ENCODE peak calls at places on chromosomes 5 and 9, in ten cellular contexts. L, D, X, T, F, M, E, H, R and A are unnamed samples. For H3K4me1, the result is how much of the 10 kb centered on the place peaks cover.

GRCh38 chr5:173534031-173534430 is 82.4 kb downstream of the BOD1 start:
- DNase-seq in L (no peak), D (no peak), X (no peak), T (no peak), F (no peak), M (no peak), E (no peak), H (no peak), R (no peak), A (no peak)

GRCh38 chr9:123933401-123933800 is 3.5 kb upstream of the DENND1A start:
- DNase-seq in L (no peak), D (peak), X (no peak), T (no peak), F (no peak), M (no peak), E (no peak), H (no peak), R (no peak), A (no peak)

GRCh38 chr5:14675865-14676300 is 11.4 kb downstream of the OTULIN start:
- DNase-seq in L (no peak), D (no peak), X (no peak), T (no peak), F (no peak), M (no peak), E (no peak), H (no peak), R (no peak), A (no peak)

GRCh38 chr9:89639367-89639795 is 34.6 kb downstream of the GADD45G start:
- DNase-seq in L (no peak), D (no peak), X (no peak), T (no peak), F (no peak), M (peak), E (peak), H (peak), R (peak), A (no peak)

GRCh38 chr9:93468763-93469456 is 15.5 kb upstream of the FAM120AOS start:
- DNase-seq in L (no peak), D (peak), X (no peak), T (peak), F (peak), M (no peak), E (peak), H (no peak), R (no peak), A (no peak)

GRCh38 chr5:1013238-1013947 is 4.8 kb downstream of the NKD2 start:
- DNase-seq in L (no peak), D (no peak), X (no peak), T (no peak), F (no peak), M (no peak), E (peak), H (peak), R (no peak), A (peak)

GRCh38 chr5:25858019-25858418 is 1180.4 kb downstream of the CDH9 start:
- DNase-seq in L (peak), D (no peak), X (no peak), T (peak), F (peak), M (no peak), E (no peak), H (no peak), R (no peak), A (no peak)

GRCh38 chr9:6243746-6244145 is 28.1 kb downstream of the IL33 start:
- DNase-seq in L (no peak), D (no peak), X (no peak), T (no peak), F (no peak), M (no peak), E (no peak), H (no peak), R (no peak), A (no peak)

GRCh38 chr9:16625831-16626230 is 244.6 kb downstream of the BNC2 start:
- DNase-seq in L (no peak), D (no peak), X (no peak), T (no peak), F (peak), M (no peak), E (no peak), H (no peak), R (no peak), A (no peak)

GRCh38 chr9:88173378-88173999 is 35.2 kb upstream of the SPATA31C2 start:
- DNase-seq in L (peak), D (peak), X (no peak), T (peak), F (peak), M (no peak), E (peak), H (peak), R (no peak), A (no peak)

GRCh38 chr5:161380550-161380949 is 166.0 kb downstream of the GABRB2 start:
- DNase-seq in L (no peak), D (no peak), X (no peak), T (no peak), F (no peak), M (no peak), E (no peak), H (no peak), R (no peak), A (no peak)

GRCh38 chr9:71725590-71726338 is 42.5 kb downstream of the CEMIP2 start:
- DNase-seq in L (peak), D (peak), X (peak), T (no peak), F (no peak), M (no peak), E (no peak), H (no peak), R (no peak), A (no peak)

GRCh38 chr9:72703574-72703973 is 182.2 kb downstream of the TMC1 start:
- DNase-seq in L (no peak), D (no peak), X (no peak), T (no peak), F (no peak), M (no peak), E (no peak), H (no peak), R (no peak), A (no peak)

GRCh38 chr9:1875921-1876448 is 139.2 kb upstream of the SMARCA2 start:
- DNase-seq in L (no peak), D (no peak), X (no peak), T (no peak), F (no peak), M (no peak), E (no peak), H (peak), R (no peak), A (no peak)

GRCh38 chr9:131480258-131480657 is 22.5 kb upstream of the POMT1 start:
- DNase-seq in L (no peak), D (no peak), X (no peak), T (no peak), F (no peak), M (no peak), E (no peak), H (no peak), R (no peak), A (no peak)

GRCh38 chr9:114097613-114098020 is 1.5 kb downstream of the KIF12 start:
- DNase-seq in L (no peak), D (no peak), X (no peak), T (no peak), F (no peak), M (peak), E (no peak), H (no peak), R (no peak), A (no peak)

GRCh38 chr5:72645447-72645846 is 138.2 kb upstream of the ZNF366 start:
- DNase-seq in L (no peak), D (no peak), X (no peak), T (no peak), F (no peak), M (no peak), E (no peak), H (no peak), R (no peak), A (no peak)

GRCh38 chr5:72648511-72648910 is 141.3 kb upstream of the ZNF366 start:
- DNase-seq in L (no peak), D (no peak), X (no peak), T (no peak), F (no peak), M (peak), E (no peak), H (no peak), R (peak), A (no peak)

GRCh38 chr5:72647806-72648205 is 140.6 kb upstream of the ZNF366 start:
- DNase-seq in L (no peak), D (no peak), X (no peak), T (no peak), F (peak), M (no peak), E (no peak), H (no peak), R (no peak), A (no peak)

GRCh38 chr5:72649449-72649848 is 142.2 kb upstream of the ZNF366 start:
- DNase-seq in L (no peak), D (no peak), X (no peak), T (no peak), F (no peak), M (peak), E (no peak), H (no peak), R (no peak), A (no peak)

GRCh38 chr5:72646467-72646866 is 139.3 kb upstream of the ZNF366 start:
- DNase-seq in L (no peak), D (no peak), X (no peak), T (no peak), F (no peak), M (no peak), E (no peak), H (no peak), R (no peak), A (no peak)
- H3K4me1 ChIP-seq in L (under half), D (under half), X (under half), T (under half), F (under half), M (under half), E (under half), H (under half), R (under half), A (under half)

GRCh38 chr5:111278824-111279504 is 54.8 kb downstream of the CAMK4 start:
- DNase-seq in L (peak), D (peak), X (peak), T (peak), F (peak), M (no peak), E (peak), H (peak), R (no peak), A (peak)
- H3K27ac ChIP-seq in L (no peak), D (no peak), X (no peak), T (no peak), F (no peak), M (no peak), E (no peak), H (no peak), R (no peak), A (no peak)

GRCh38 chr9:126620478-126620877 is 6.8 kb downstream of the LMX1B start:
- DNase-seq in L (no peak), D (no peak), X (no peak), T (no peak), F (no peak), M (no peak), E (peak), H (peak), R (no peak), A (no peak)
- H3K4me1 ChIP-seq in L (under half), D (under half), X (under half), T (under half), F (under half), M (under half), E (under half), H (under half), R (under half), A (under half)

DNA sequence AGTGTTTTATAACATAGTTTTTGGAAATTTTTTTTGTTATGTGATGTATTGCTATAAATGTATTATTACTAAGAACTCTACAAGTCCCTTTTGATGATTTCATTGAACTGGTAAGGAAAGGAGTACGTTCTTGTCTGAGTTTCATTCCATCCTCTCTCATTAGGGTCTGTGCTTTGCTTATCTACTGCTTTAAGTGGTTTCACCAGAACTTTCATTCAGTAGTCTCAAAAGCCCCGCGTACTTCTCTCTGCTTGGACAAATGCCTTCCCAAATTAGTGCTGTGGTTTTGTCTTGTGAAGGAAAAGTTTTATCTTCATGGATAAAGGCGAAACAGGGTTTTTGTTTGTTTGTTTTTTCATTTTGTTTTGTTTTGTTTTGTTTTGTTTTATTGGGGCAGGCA is 469.8 kb upstream of the WWC1 start:
- DNase-seq in L (no peak), D (no peak), X (no peak), T (peak), F (no peak), M (no peak), E (no peak), H (no peak), R (no peak), A (no peak)
- H3K27ac ChIP-seq in L (no peak), D (no peak), X (no peak), T (no peak), F (no peak), M (no peak), E (no peak), H (no peak), R (no peak), A (no peak)

DNA sequence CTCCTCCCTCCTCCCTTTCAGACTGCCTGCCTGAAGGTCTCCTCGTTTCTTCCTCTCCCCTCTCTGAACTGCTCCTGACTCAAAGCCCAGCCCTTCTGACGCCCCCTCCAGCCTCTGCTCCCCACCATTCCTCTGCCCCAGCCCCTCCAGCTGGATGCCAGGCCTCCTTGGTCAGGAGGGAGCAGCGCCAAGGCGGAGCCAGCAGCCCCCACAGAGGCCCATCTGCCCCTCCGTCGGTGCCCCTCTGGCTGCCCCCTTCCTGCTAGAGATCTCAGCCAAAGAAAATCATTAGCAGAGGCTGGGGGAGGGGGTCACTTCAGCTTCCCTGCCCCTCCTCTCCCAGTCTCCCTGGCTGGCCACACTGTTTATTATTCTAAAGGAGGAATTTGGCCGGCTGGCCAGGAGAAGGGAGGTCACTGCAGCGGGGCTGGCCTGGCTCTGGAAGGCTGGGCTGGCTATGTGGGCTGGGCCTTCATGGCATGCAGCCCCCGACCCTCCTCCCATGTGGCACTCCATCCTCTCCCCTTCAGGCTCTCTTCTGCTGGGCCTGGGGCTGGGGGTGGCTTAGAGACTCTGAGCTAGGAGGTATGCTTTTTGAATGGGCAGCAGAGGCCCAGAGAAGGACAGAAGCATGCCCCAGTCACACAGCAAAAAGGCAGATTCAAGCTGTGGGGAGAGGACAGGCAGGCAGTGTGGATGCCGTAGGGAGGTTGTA is 16.9 kb downstream of the PDGFRB start:
- DNase-seq in L (peak), D (no peak), X (peak), T (peak), F (peak), M (peak), E (peak), H (peak), R (no peak), A (no peak)
- H3K4me1 ChIP-seq in L (under half), D (half or more), X (under half), T (under half), F (under half), M (half or more), E (under half), H (under half), R (under half), A (half or more)

GRCh38 chr9:128092199-128092977 is 24.4 kb downstream of the SLC25A25 start:
- DNase-seq in L (no peak), D (no peak), X (no peak), T (no peak), F (no peak), M (no peak), E (no peak), H (no peak), R (no peak), A (no peak)
- H3K27ac ChIP-seq in L (peak), D (no peak), X (peak), T (no peak), F (no peak), M (peak), E (no peak), H (peak), R (no peak), A (peak)

DNA sequence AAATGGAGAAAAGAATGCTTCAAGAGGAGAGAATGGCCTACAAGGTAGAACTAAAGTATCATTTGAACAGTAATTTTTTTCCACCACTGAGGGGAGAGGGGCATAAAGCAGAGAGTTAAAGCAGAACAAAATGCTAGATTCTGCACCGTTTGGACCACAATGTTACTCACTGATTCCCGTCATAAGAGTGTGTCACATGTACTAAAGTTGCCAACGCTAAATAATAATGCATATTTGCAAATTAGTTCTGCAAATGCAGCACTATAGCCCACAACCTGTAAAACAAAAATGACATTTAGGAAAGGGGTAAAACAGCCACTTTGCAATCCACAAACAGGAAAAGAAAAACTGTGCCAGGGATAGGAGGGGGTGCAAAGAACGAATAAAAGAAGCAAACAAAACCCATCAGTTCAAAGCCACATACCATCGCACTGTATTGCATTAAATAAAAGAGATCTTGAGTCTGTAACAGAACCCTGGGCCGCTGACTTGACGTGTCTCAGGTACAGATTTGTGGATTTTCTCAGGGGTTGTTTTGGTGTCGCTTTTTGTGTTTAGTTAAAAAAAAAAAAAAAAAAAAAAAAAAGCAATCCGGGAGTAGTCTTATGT is 7.7 kb upstream of the NFIB start:
- DNase-seq in L (no peak), D (no peak), X (no peak), T (no peak), F (no peak), M (no peak), E (peak), H (no peak), R (no peak), A (no peak)
- H3K4me1 ChIP-seq in L (half or more), D (half or more), X (under half), T (under half), F (under half), M (under half), E (under half), H (under half), R (half or more), A (under half)